ENCODE peak calls at places on chromosomes 13 and 19, in eight cellular contexts. J is CD8-positive, alpha-beta T cell; R is effector memory CD8-positive, alpha-beta T cell; V is activated T-helper 1 cell treated with anti-CD3 and anti-CD28 coated beads, Interleukin-12 subunit alpha, Interleukin-12 subunit beta, Interleukin-2, Interleukin-4 antibody, amounts not matched to agents 30 ng/mL and 10 ng/mL and 1 ng/mL, durations not matched to agents 14 hours and 24 hours and 36 hours; A is T-helper 17 cell; G is EL; K is heart left ventricle; X is T-helper 1 cell. D is an unnamed sample.

GRCh38 chr19:46015080-46015960 is 7.5 kb downstream of the PGLYRP1 start:
- DNase-seq in X (peak; percentile 63), V (peak; percentile 50), G (peak; percentile 45), K (peak; percentile 66), J (peak; percentile 58), R (peak; percentile 45), A (peak; percentile 57), D (peak; percentile 49)

GRCh38 chr19:5934002-5934401 is 19.9 kb downstream of the CAPS start:
- DNase-seq in A (no peak), G (no peak), K (no peak), R (no peak), X (no peak), J (no peak), V (no peak), D (no peak)

GRCh38 chr19:16726916-16727315 is 7.3 kb downstream of the NWD1 start:
- DNase-seq in J (no peak), K (no peak), V (no peak), A (no peak), X (no peak), R (no peak), G (no peak), D (no peak)

GRCh38 chr19:18809149-18809978 is 18.3 kb upstream of the COMP start:
- DNase-seq in R (no peak), K (peak; percentile 57), V (no peak), A (no peak), G (peak; percentile 78), X (no peak), J (no peak), D (no peak)

GRCh38 chr13:51066091-51066831 is 44.8 kb downstream of the C13orf42 start:
- DNase-seq in J (no peak), X (no peak), G (peak; percentile 55), K (no peak), A (no peak), V (no peak), R (no peak), D (no peak)

GRCh38 chr13:40352385-40352778 is 314.1 kb downstream of the FOXO1 start:
- DNase-seq in V (no peak), J (no peak), G (no peak), A (no peak), R (no peak), X (no peak), K (peak; percentile 79), D (no peak)

GRCh38 chr13:39035799-39036198 is 2.1 kb downstream of the PROSER1 start:
- DNase-seq in A (no peak), J (no peak), G (no peak), V (no peak), X (no peak), R (no peak), K (no peak), D (no peak)

GRCh38 chr13:98447881-98448641 is 128.8 kb downstream of the STK24 start:
- DNase-seq in X (no peak), R (no peak), K (no peak), J (no peak), G (no peak), V (no peak), A (peak; percentile 24), D (no peak)

GRCh38 chr13:39910833-39911232 is 255.4 kb downstream of the COG6 start:
- DNase-seq in X (no peak), A (no peak), V (no peak), R (no peak), J (no peak), G (peak; percentile 4), K (no peak), D (no peak)

GRCh38 chr19:40982594-40983101 is 8.4 kb upstream of the CYP2B6 start:
- DNase-seq in G (peak; percentile 14), K (no peak), X (no peak), R (no peak), A (no peak), V (no peak), J (no peak), D (no peak)

GRCh38 chr13:86193281-86193680 is 394.1 kb upstream of the SLITRK6 start:
- DNase-seq in G (no peak), V (no peak), X (no peak), R (no peak), K (no peak), A (no peak), J (no peak), D (no peak)

GRCh38 chr13:101881593-101881992 is 429.1 kb downstream of the ITGBL1 start:
- DNase-seq in J (no peak), K (no peak), G (no peak), A (no peak), V (no peak), X (no peak), R (no peak), D (no peak)

GRCh38 chr19:15666883-15667282 is 6.0 kb upstream of the CYP4F12 start:
- DNase-seq in J (no peak), G (no peak), R (no peak), X (no peak), V (no peak), K (no peak), A (no peak), D (no peak)

GRCh38 chr19:38229585-38230073 is 5.6 kb upstream of the DPF1 start:
- DNase-seq in V (peak; percentile 68), K (peak; percentile 83), A (peak; percentile 34), J (peak; percentile 34), X (peak; percentile 56), R (peak; percentile 26), G (peak; percentile 91), D (peak; percentile 37)

GRCh38 chr19:46913852-46914430 is 53.1 kb downstream of the ARHGAP35 start:
- DNase-seq in V (no peak), R (no peak), G (peak; percentile 60), K (no peak), J (no peak), X (no peak), A (no peak), D (no peak)

GRCh38 chr13:37481858-37482227 is 116.7 kb downstream of the POSTN start:
- DNase-seq in J (no peak), V (no peak), X (no peak), K (no peak), G (no peak), A (no peak), R (no peak), D (no peak)

GRCh38 chr13:45333973-45334922 is 6.7 kb downstream of the TPT1 start:
- DNase-seq in G (peak; percentile 46), K (no peak), J (peak; percentile 21), A (no peak), X (peak; percentile 32), V (peak; percentile 47), R (peak; percentile 23), D (peak; percentile 18)

GRCh38 chr19:12139885-12140544 is at the start of gene ZNF20:
- DNase-seq in J (peak; percentile 79), R (peak; percentile 82), K (peak; percentile 96), X (peak; percentile 79), A (peak; percentile 76), V (peak; percentile 86), G (peak; percentile 94), D (peak; percentile 83)

GRCh38 chr19:49130325-49130724 is 11.0 kb downstream of the PPFIA3 start:
- DNase-seq in K (no peak), A (no peak), J (no peak), R (no peak), V (no peak), G (no peak), X (no peak), D (no peak)

GRCh38 chr13:73385848-73386247 is 327.0 kb downstream of the KLF5 start:
- DNase-seq in V (no peak), R (no peak), G (no peak), X (no peak), A (no peak), J (no peak), K (no peak), D (no peak)

GRCh38 chr19:40611900-40612698 is 10.9 kb downstream of the LTBP4 start:
- DNase-seq in X (no peak), V (no peak), R (no peak), G (no peak), K (no peak), A (no peak), J (no peak), D (no peak)

GRCh38 chr19:2239771-2240770 is 3.4 kb downstream of the SF3A2 start:
- DNase-seq in X (no peak), K (no peak), A (no peak), V (no peak), R (no peak), G (peak; percentile 45), J (peak; percentile 21), D (no peak)

GRCh38 chr13:104764600-104764999 is 1698.4 kb upstream of the SLC10A2 start:
- DNase-seq in K (no peak), J (no peak), V (no peak), A (no peak), G (no peak), R (no peak), X (no peak), D (no peak)

GRCh38 chr19:15015946-15016542 is 33.2 kb upstream of the CASP14 start:
- DNase-seq in G (peak; percentile 14), V (no peak), X (no peak), K (no peak), J (no peak), A (no peak), R (no peak), D (no peak)

GRCh38 chr13:30997697-30998547 is 65.5 kb downstream of the TEX26 start:
- DNase-seq in X (no peak), V (no peak), R (no peak), A (no peak), G (no peak), K (peak; percentile 64), J (no peak), D (no peak)

GRCh38 chr13:75369986-75370385 is 112.0 kb downstream of the TBC1D4 start:
- DNase-seq in A (no peak), X (no peak), R (no peak), V (no peak), G (no peak), K (no peak), J (no peak), D (no peak)

GRCh38 chr13:52345631-52346251 is 60.2 kb downstream of the THSD1 start:
- DNase-seq in J (no peak), A (no peak), K (no peak), X (no peak), V (no peak), R (no peak), G (no peak), D (no peak)

GRCh38 chr13:101271681-101272245 is 144.5 kb downstream of the NALCN start:
- DNase-seq in J (no peak), X (no peak), V (no peak), G (no peak), K (no peak), R (no peak), A (no peak), D (no peak)

GRCh38 chr19:461664-462551 is 1.1 kb upstream of the SHC2 start:
- DNase-seq in K (no peak), A (no peak), G (no peak), X (no peak), V (no peak), J (no peak), R (no peak), D (no peak)

GRCh38 chr13:49248433-49249002 is 793 bp downstream of the CDADC1 start:
- DNase-seq in K (no peak), R (peak; percentile 11), V (peak; percentile 12), J (peak; percentile 14), A (no peak), G (no peak), X (no peak), D (no peak)

GRCh38 chr19:17687857-17688784 is at the start of gene UNC13A:
- DNase-seq in R (peak; percentile 47), J (peak; percentile 7), X (peak; percentile 41), V (peak; percentile 28), K (peak; percentile 48), A (peak; percentile 52), G (peak; percentile 34), D (peak; percentile 7)

GRCh38 chr13:94708971-94709614 is 3.3 kb downstream of the SOX21 start:
- DNase-seq in K (no peak), G (no peak), X (no peak), V (no peak), J (no peak), R (no peak), A (no peak), D (no peak)

GRCh38 chr13:60583911-60584753 is 187.1 kb downstream of the TDRD3 start:
- DNase-seq in R (no peak), V (no peak), X (no peak), K (no peak), A (no peak), G (peak; percentile 47), J (no peak), D (no peak)

GRCh38 chr13:114063545-114064515 is 68.6 kb downstream of the RASA3 start:
- DNase-seq in R (no peak), X (no peak), K (peak; percentile 81), J (no peak), A (no peak), V (no peak), G (peak; percentile 67), D (no peak)